ENCODE peak calls at places on chromosomes 2 and 18, in seven cellular contexts. D is stimulated activated CD8-positive, alpha-beta memory T cell treated with anti-CD3 and anti-CD28 coated beads, Interleukin-15, amount 100 ng/mL, for 1 hour; Y is KG1; N is HEK293T; M is T-helper 9 cell; U is heart left ventricle; F is non-pigmented ciliary epithelial cell. K is an unnamed sample.

GRCh38 chr2:128272586-128273468 is 45.8 kb downstream of the HS6ST1 start:
- DNase-seq in U (no peak), M (no peak), N (no peak), F (no peak), D (no peak), Y (no peak), K (no peak)

GRCh38 chr2:185208261-185208660 is 530.3 kb upstream of the FSIP2 start:
- DNase-seq in Y (no peak), N (peak; percentile 50), U (no peak), M (no peak), D (no peak), F (no peak), K (no peak)

GRCh38 chr2:240604291-240604938 is 17.9 kb downstream of the CAPN10 start:
- DNase-seq in M (no peak), F (no peak), Y (no peak), U (peak; percentile 77), D (no peak), N (peak; percentile 62), K (no peak)

GRCh38 chr2:66581461-66582363 is 146.8 kb downstream of the MEIS1 start:
- DNase-seq in N (no peak), Y (peak; percentile 63), M (no peak), U (no peak), F (no peak), D (no peak), K (no peak)

GRCh38 chr2:240569523-240569997 is 1.3 kb downstream of the RNPEPL1 start:
- DNase-seq in D (no peak), M (no peak), F (no peak), N (no peak), U (peak; percentile 18), Y (no peak), K (no peak)

GRCh38 chr2:101540518-101540917 is 65.6 kb upstream of the RFX8 start:
- DNase-seq in N (no peak), M (no peak), F (no peak), D (no peak), Y (no peak), U (no peak), K (no peak)

GRCh38 chr2:88836351-88836750 is 144.9 kb downstream of the RPIA start:
- DNase-seq in Y (no peak), D (no peak), M (no peak), U (no peak), N (no peak), F (no peak), K (no peak)

GRCh38 chr18:8044004-8044403 is 476.9 kb downstream of the PTPRM start:
- DNase-seq in U (no peak), N (no peak), D (no peak), F (no peak), Y (no peak), M (no peak), K (no peak)